ENCODE peak calls at places on chromosomes 5 and 9, in six cellular contexts. One of them, this sample, is unnamed.

GRCh38 chr5:53917095-53917494 is 356.7 kb downstream of the NDUFS4 start:
- DNase-seq in HCT116: no peak
- DNase-seq in sigmoid colon: no peak
- DNase-seq in transverse colon: no peak
- DNase-seq in prostate gland: no peak
- DNase-seq in stomach: no peak
- DNase-seq in this sample: no peak

GRCh38 chr5:433836-434235 is 9.1 kb upstream of the EXOC3 start:
- DNase-seq in stomach: peak; percentile 16
- DNase-seq in prostate gland: no peak
- DNase-seq in HCT116: no peak
- DNase-seq in sigmoid colon: peak; percentile 51
- DNase-seq in transverse colon: no peak
- DNase-seq in this sample: no peak

GRCh38 chr5:54593809-54594208 is 76.2 kb downstream of the SNX18 start:
- DNase-seq in HCT116: no peak
- DNase-seq in transverse colon: no peak
- DNase-seq in sigmoid colon: no peak
- DNase-seq in stomach: no peak
- DNase-seq in prostate gland: no peak
- DNase-seq in this sample: no peak

GRCh38 chr9:37954581-37954981 is 50.7 kb upstream of the SLC25A51 start:
- DNase-seq in sigmoid colon: no peak
- DNase-seq in prostate gland: no peak
- DNase-seq in stomach: no peak
- DNase-seq in HCT116: no peak
- DNase-seq in transverse colon: no peak
- DNase-seq in this sample: no peak

GRCh38 chr5:93476211-93476851 is 104.7 kb downstream of the NR2F1-AS1 start:
- DNase-seq in sigmoid colon: no peak
- DNase-seq in HCT116: no peak
- DNase-seq in prostate gland: no peak
- DNase-seq in stomach: no peak
- DNase-seq in transverse colon: no peak
- DNase-seq in this sample: no peak

GRCh38 chr9:99075246-99075912 is 29.5 kb upstream of the TGFBR1 start:
- DNase-seq in sigmoid colon: no peak
- DNase-seq in transverse colon: no peak
- DNase-seq in prostate gland: no peak
- DNase-seq in HCT116: no peak
- DNase-seq in stomach: no peak
- DNase-seq in this sample: no peak

GRCh38 chr5:131375351-131375750 is 111.5 kb downstream of the CDC42SE2 start:
- DNase-seq in stomach: no peak
- DNase-seq in prostate gland: no peak
- DNase-seq in HCT116: no peak
- DNase-seq in transverse colon: no peak
- DNase-seq in sigmoid colon: no peak
- DNase-seq in this sample: no peak

GRCh38 chr9:137295313-137296213 is 6.5 kb downstream of the NRARP start:
- DNase-seq in transverse colon: peak; percentile 62
- DNase-seq in prostate gland: no peak
- DNase-seq in HCT116: no peak
- DNase-seq in sigmoid colon: no peak
- DNase-seq in stomach: peak; percentile 57
- DNase-seq in this sample: no peak

GRCh38 chr5:35430381-35431162 is 187.1 kb upstream of the SPEF2 start:
- DNase-seq in stomach: no peak
- DNase-seq in sigmoid colon: no peak
- DNase-seq in prostate gland: no peak
- DNase-seq in HCT116: no peak
- DNase-seq in transverse colon: no peak
- DNase-seq in this sample: no peak

GRCh38 chr5:138981606-138982005 is 106.5 kb upstream of the LRRTM2 start:
- DNase-seq in prostate gland: no peak
- DNase-seq in HCT116: no peak
- DNase-seq in stomach: no peak
- DNase-seq in transverse colon: no peak
- DNase-seq in sigmoid colon: no peak
- DNase-seq in this sample: no peak

GRCh38 chr5:102719886-102720285 is 35.2 kb upstream of the PAM start:
- DNase-seq in stomach: no peak
- DNase-seq in HCT116: no peak
- DNase-seq in prostate gland: no peak
- DNase-seq in transverse colon: no peak
- DNase-seq in sigmoid colon: no peak
- DNase-seq in this sample: no peak

GRCh38 chr5:151191661-151192060 is 32.2 kb downstream of the CCDC69 start:
- DNase-seq in HCT116: no peak
- DNase-seq in stomach: no peak
- DNase-seq in transverse colon: no peak
- DNase-seq in prostate gland: no peak
- DNase-seq in sigmoid colon: no peak
- DNase-seq in this sample: peak; percentile 25

GRCh38 chr5:142644640-142645361 is 41.1 kb downstream of the FGF1 start:
- DNase-seq in sigmoid colon: peak; percentile 75
- DNase-seq in prostate gland: peak; percentile 19
- DNase-seq in transverse colon: peak; percentile 13
- DNase-seq in HCT116: peak; percentile 96
- DNase-seq in stomach: no peak
- DNase-seq in this sample: no peak

GRCh38 chr9:21686738-21687137 is 115.7 kb upstream of the MTAP start:
- DNase-seq in prostate gland: no peak
- DNase-seq in transverse colon: no peak
- DNase-seq in stomach: no peak
- DNase-seq in sigmoid colon: no peak
- DNase-seq in HCT116: no peak
- DNase-seq in this sample: no peak

GRCh38 chr5:72847989-72848473 is 31.6 kb downstream of the TNPO1 start:
- DNase-seq in stomach: peak; percentile 90
- DNase-seq in HCT116: peak; percentile 81
- DNase-seq in transverse colon: peak; percentile 93
- DNase-seq in sigmoid colon: peak; percentile 93
- DNase-seq in prostate gland: peak; percentile 91
- DNase-seq in this sample: peak; percentile 92

GRCh38 chr9:128724744-128725211 is 851 bp upstream of the ZDHHC12 start:
- DNase-seq in stomach: peak; percentile 59
- DNase-seq in prostate gland: peak; percentile 75
- DNase-seq in sigmoid colon: peak; percentile 89
- DNase-seq in transverse colon: peak; percentile 83
- DNase-seq in HCT116: peak; percentile 62
- DNase-seq in this sample: no peak

GRCh38 chr5:171309526-171310333 is 682 bp downstream of the TLX3 start:
- DNase-seq in stomach: no peak
- DNase-seq in sigmoid colon: no peak
- DNase-seq in HCT116: peak; percentile 42
- DNase-seq in prostate gland: no peak
- DNase-seq in transverse colon: peak; percentile 14
- DNase-seq in this sample: no peak

GRCh38 chr5:87354496-87354895 is 58.2 kb downstream of the CCNH start:
- DNase-seq in HCT116: no peak
- DNase-seq in sigmoid colon: no peak
- DNase-seq in stomach: no peak
- DNase-seq in prostate gland: no peak
- DNase-seq in transverse colon: no peak
- DNase-seq in this sample: no peak

GRCh38 chr5:157602505-157602904 is 26.9 kb upstream of the ADAM19 start:
- DNase-seq in HCT116: no peak
- DNase-seq in transverse colon: no peak
- DNase-seq in stomach: no peak
- DNase-seq in sigmoid colon: no peak
- DNase-seq in prostate gland: no peak
- DNase-seq in this sample: no peak

GRCh38 chr5:178123094-178123986 is 7.5 kb upstream of the RMND5B start:
- DNase-seq in transverse colon: no peak
- DNase-seq in sigmoid colon: no peak
- DNase-seq in HCT116: no peak
- DNase-seq in prostate gland: peak; percentile 66
- DNase-seq in stomach: no peak
- DNase-seq in this sample: no peak

GRCh38 chr5:116632890-116633289 is 58.3 kb upstream of the SEMA6A start:
- DNase-seq in HCT116: no peak
- DNase-seq in stomach: no peak
- DNase-seq in prostate gland: no peak
- DNase-seq in transverse colon: no peak
- DNase-seq in sigmoid colon: no peak
- DNase-seq in this sample: peak; percentile 11

GRCh38 chr5:103512506-103512905 is 50.1 kb downstream of the NUDT12 start:
- DNase-seq in HCT116: no peak
- DNase-seq in prostate gland: no peak
- DNase-seq in stomach: no peak
- DNase-seq in transverse colon: no peak
- DNase-seq in sigmoid colon: no peak
- DNase-seq in this sample: no peak

GRCh38 chr9:35726876-35727438 is 5.0 kb downstream of the TLN1 start:
- DNase-seq in stomach: no peak
- DNase-seq in sigmoid colon: peak; percentile 91
- DNase-seq in transverse colon: peak; percentile 49
- DNase-seq in prostate gland: no peak
- DNase-seq in HCT116: no peak
- DNase-seq in this sample: no peak

GRCh38 chr9:33239922-33240321 is at the start of gene SPINK4:
- DNase-seq in transverse colon: no peak
- DNase-seq in stomach: peak; percentile 51
- DNase-seq in prostate gland: no peak
- DNase-seq in HCT116: no peak
- DNase-seq in sigmoid colon: no peak
- DNase-seq in this sample: no peak

GRCh38 chr9:19271081-19271480 is 40.6 kb downstream of the DENND4C start:
- DNase-seq in prostate gland: no peak
- DNase-seq in HCT116: no peak
- DNase-seq in transverse colon: no peak
- DNase-seq in sigmoid colon: no peak
- DNase-seq in stomach: no peak
- DNase-seq in this sample: no peak

GRCh38 chr9:117823621-117824020 is 119.4 kb downstream of the TLR4 start:
- DNase-seq in prostate gland: no peak
- DNase-seq in stomach: no peak
- DNase-seq in sigmoid colon: no peak
- DNase-seq in HCT116: no peak
- DNase-seq in transverse colon: no peak
- DNase-seq in this sample: no peak

GRCh38 chr5:159837860-159838259 is 78.4 kb upstream of the ADRA1B start:
- DNase-seq in stomach: no peak
- DNase-seq in HCT116: no peak
- DNase-seq in prostate gland: no peak
- DNase-seq in sigmoid colon: no peak
- DNase-seq in transverse colon: no peak
- DNase-seq in this sample: no peak

GRCh38 chr5:100584889-100585288 is 49.7 kb downstream of the FAM174A start:
- DNase-seq in stomach: no peak
- DNase-seq in prostate gland: no peak
- DNase-seq in HCT116: no peak
- DNase-seq in transverse colon: no peak
- DNase-seq in sigmoid colon: no peak
- DNase-seq in this sample: no peak

GRCh38 chr5:151005975-151006576 is 14.3 kb upstream of the GPX3 start:
- DNase-seq in stomach: peak; percentile 61
- DNase-seq in transverse colon: peak; percentile 74
- DNase-seq in prostate gland: peak; percentile 28
- DNase-seq in sigmoid colon: peak; percentile 98
- DNase-seq in HCT116: no peak
- DNase-seq in this sample: peak; percentile 99

GRCh38 chr9:137798901-137799629 is 78.5 kb upstream of the CACNA1B start:
- DNase-seq in stomach: no peak
- DNase-seq in prostate gland: no peak
- DNase-seq in HCT116: no peak
- DNase-seq in sigmoid colon: no peak
- DNase-seq in transverse colon: no peak
- DNase-seq in this sample: no peak

GRCh38 chr5:142820447-142820846 is 50.3 kb downstream of the ARHGAP26 start:
- DNase-seq in transverse colon: peak; percentile 79
- DNase-seq in prostate gland: no peak
- DNase-seq in HCT116: no peak
- DNase-seq in sigmoid colon: no peak
- DNase-seq in stomach: no peak
- DNase-seq in this sample: no peak

GRCh38 chr5:119389288-119390065 is 33.7 kb downstream of the TNFAIP8 start:
- DNase-seq in sigmoid colon: no peak
- DNase-seq in transverse colon: no peak
- DNase-seq in HCT116: no peak
- DNase-seq in prostate gland: no peak
- DNase-seq in stomach: no peak
- DNase-seq in this sample: no peak

GRCh38 chr5:93192107-93192506 is 388.9 kb downstream of the NR2F1-AS1 start:
- DNase-seq in prostate gland: no peak
- DNase-seq in HCT116: peak; percentile 91
- DNase-seq in transverse colon: no peak
- DNase-seq in stomach: no peak
- DNase-seq in sigmoid colon: no peak
- DNase-seq in this sample: no peak

GRCh38 chr9:72612449-72612848 is 91.0 kb downstream of the TMC1 start:
- DNase-seq in transverse colon: no peak
- DNase-seq in HCT116: no peak
- DNase-seq in stomach: no peak
- DNase-seq in sigmoid colon: no peak
- DNase-seq in prostate gland: no peak
- DNase-seq in this sample: no peak
- TF ChIP-seq CTCF in transverse colon: no peak
- TF ChIP-seq CTCF in HCT116: no peak
- TF ChIP-seq CTCF in stomach: no peak
- TF ChIP-seq CTCF in sigmoid colon: no peak
- TF ChIP-seq CTCF in prostate gland: no peak
- TF ChIP-seq CTCF in this sample: no peak

DNA sequence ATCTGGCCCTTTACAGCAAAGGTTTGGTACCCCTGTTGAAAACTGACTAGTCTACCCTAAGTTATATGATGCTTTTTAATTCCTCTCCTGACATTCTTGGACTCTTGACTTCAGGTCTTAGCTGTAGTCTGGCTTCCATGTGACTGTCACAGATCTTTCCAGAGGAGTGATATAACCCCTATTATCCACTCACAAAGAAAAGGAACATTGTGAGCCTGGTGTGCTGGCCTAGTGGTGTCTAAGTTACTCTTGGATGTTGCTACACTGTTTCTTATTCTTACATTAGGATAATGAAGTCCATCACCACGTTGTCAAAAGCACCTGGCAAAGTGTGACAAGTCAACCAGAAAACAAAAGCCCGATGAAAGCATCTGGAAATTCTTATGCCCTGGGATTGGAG is 49.8 kb downstream of the RAD23B start:
- DNase-seq in stomach: no peak
- DNase-seq in sigmoid colon: no peak
- DNase-seq in prostate gland: no peak
- DNase-seq in transverse colon: no peak
- DNase-seq in HCT116: no peak
- DNase-seq in this sample: no peak
- TF ChIP-seq POLR2A in stomach: no peak
- TF ChIP-seq POLR2A in sigmoid colon: no peak
- TF ChIP-seq POLR2A in prostate gland: no peak
- TF ChIP-seq POLR2A in transverse colon: no peak
- TF ChIP-seq POLR2A in HCT116: no peak
- TF ChIP-seq POLR2A in this sample: no peak

GRCh38 chr5:111345731-111346130 is 121.5 kb downstream of the CAMK4 start:
- DNase-seq in stomach: no peak
- DNase-seq in sigmoid colon: no peak
- DNase-seq in HCT116: no peak
- DNase-seq in transverse colon: no peak
- DNase-seq in prostate gland: no peak
- DNase-seq in this sample: no peak
- TF ChIP-seq POLR2AphosphoS5 in stomach: no peak
- TF ChIP-seq POLR2AphosphoS5 in sigmoid colon: no peak
- TF ChIP-seq POLR2AphosphoS5 in HCT116: no peak
- TF ChIP-seq POLR2AphosphoS5 in transverse colon: no peak
- TF ChIP-seq POLR2AphosphoS5 in prostate gland: no peak
- TF ChIP-seq POLR2AphosphoS5 in this sample: no peak

GRCh38 chr9:102428305-102428704 is 566.8 kb upstream of the CYLC2 start:
- DNase-seq in HCT116: no peak
- DNase-seq in prostate gland: no peak
- DNase-seq in sigmoid colon: no peak
- DNase-seq in stomach: no peak
- DNase-seq in transverse colon: no peak
- DNase-seq in this sample: no peak
- TF ChIP-seq CTCF in HCT116: no peak
- TF ChIP-seq CTCF in prostate gland: no peak
- TF ChIP-seq CTCF in sigmoid colon: no peak
- TF ChIP-seq CTCF in stomach: no peak
- TF ChIP-seq CTCF in transverse colon: no peak
- TF ChIP-seq CTCF in this sample: no peak